ENCODE peak calls at places on chromosomes 1 and 21, in six cellular contexts. One of them, this sample, is unnamed. For H3K9me3, the result is how much of the 10 kb centered on the place peaks cover.

GRCh38 chr21:35540950-35541632 is 492.0 kb upstream of the RUNX1 start:
- DNase-seq in CD4-positive, CD25-positive, alpha-beta regulatory T cell: no peak
- DNase-seq in A673: no peak
- DNase-seq in CD4-positive, alpha-beta memory T cell: no peak
- DNase-seq in NT2/D1: no peak
- DNase-seq in heart right ventricle: no peak
- DNase-seq in this sample: no peak

GRCh38 chr1:100249537-100250257 is at the start of gene DBT:
- DNase-seq in CD4-positive, alpha-beta memory T cell: peak
- DNase-seq in heart right ventricle: peak
- DNase-seq in CD4-positive, CD25-positive, alpha-beta regulatory T cell: peak
- DNase-seq in NT2/D1: peak
- DNase-seq in A673: peak
- DNase-seq in this sample: peak

GRCh38 chr1:37926061-37926924 is 20.6 kb downstream of the INPP5B start:
- DNase-seq in CD4-positive, alpha-beta memory T cell: no peak
- DNase-seq in heart right ventricle: no peak
- DNase-seq in A673: no peak
- DNase-seq in NT2/D1: no peak
- DNase-seq in CD4-positive, CD25-positive, alpha-beta regulatory T cell: no peak
- DNase-seq in this sample: peak

GRCh38 chr1:65393345-65393744 is 27.1 kb upstream of the LEPR start:
- DNase-seq in CD4-positive, alpha-beta memory T cell: no peak
- DNase-seq in CD4-positive, CD25-positive, alpha-beta regulatory T cell: no peak
- DNase-seq in A673: no peak
- DNase-seq in NT2/D1: no peak
- DNase-seq in heart right ventricle: no peak
- DNase-seq in this sample: no peak

GRCh38 chr1:9058465-9058864 is 11.0 kb downstream of the SLC2A5 start:
- DNase-seq in CD4-positive, CD25-positive, alpha-beta regulatory T cell: no peak
- DNase-seq in heart right ventricle: no peak
- DNase-seq in NT2/D1: no peak
- DNase-seq in CD4-positive, alpha-beta memory T cell: no peak
- DNase-seq in A673: no peak
- DNase-seq in this sample: no peak

GRCh38 chr1:45340816-45341215 is 576 bp upstream of the MUTYH start:
- DNase-seq in NT2/D1: no peak
- DNase-seq in heart right ventricle: no peak
- DNase-seq in CD4-positive, CD25-positive, alpha-beta regulatory T cell: no peak
- DNase-seq in CD4-positive, alpha-beta memory T cell: peak
- DNase-seq in A673: peak
- DNase-seq in this sample: peak

GRCh38 chr1:14897080-14897449 is 256.5 kb upstream of the TMEM51 start:
- DNase-seq in A673: peak
- DNase-seq in CD4-positive, alpha-beta memory T cell: no peak
- DNase-seq in heart right ventricle: no peak
- DNase-seq in NT2/D1: no peak
- DNase-seq in CD4-positive, CD25-positive, alpha-beta regulatory T cell: no peak
- DNase-seq in this sample: peak

GRCh38 chr1:2505461-2505994 is 20.9 kb downstream of the PANK4 start:
- DNase-seq in CD4-positive, alpha-beta memory T cell: no peak
- DNase-seq in NT2/D1: no peak
- DNase-seq in CD4-positive, CD25-positive, alpha-beta regulatory T cell: no peak
- DNase-seq in heart right ventricle: no peak
- DNase-seq in A673: no peak
- DNase-seq in this sample: no peak

GRCh38 chr21:28986677-28987076 is 6.0 kb downstream of the LTN1 start:
- DNase-seq in A673: no peak
- DNase-seq in CD4-positive, CD25-positive, alpha-beta regulatory T cell: no peak
- DNase-seq in CD4-positive, alpha-beta memory T cell: no peak
- DNase-seq in heart right ventricle: no peak
- DNase-seq in NT2/D1: no peak
- DNase-seq in this sample: no peak

GRCh38 chr1:152520561-152521090 is 6.3 kb downstream of the CRCT1 start:
- DNase-seq in CD4-positive, alpha-beta memory T cell: no peak
- DNase-seq in heart right ventricle: no peak
- DNase-seq in A673: no peak
- DNase-seq in NT2/D1: no peak
- DNase-seq in CD4-positive, CD25-positive, alpha-beta regulatory T cell: no peak
- DNase-seq in this sample: no peak

GRCh38 chr1:155305881-155306391 is 2.7 kb upstream of the FDPS start:
- DNase-seq in NT2/D1: no peak
- DNase-seq in CD4-positive, alpha-beta memory T cell: no peak
- DNase-seq in heart right ventricle: no peak
- DNase-seq in CD4-positive, CD25-positive, alpha-beta regulatory T cell: no peak
- DNase-seq in A673: no peak
- DNase-seq in this sample: no peak

GRCh38 chr1:4636644-4637380 is 17.6 kb upstream of the AJAP1 start:
- DNase-seq in CD4-positive, alpha-beta memory T cell: no peak
- DNase-seq in A673: no peak
- DNase-seq in NT2/D1: no peak
- DNase-seq in heart right ventricle: no peak
- DNase-seq in CD4-positive, CD25-positive, alpha-beta regulatory T cell: no peak
- DNase-seq in this sample: no peak
- H3K9me3 ChIP-seq in CD4-positive, alpha-beta memory T cell: under half
- H3K9me3 ChIP-seq in A673: under half
- H3K9me3 ChIP-seq in NT2/D1: under half
- H3K9me3 ChIP-seq in heart right ventricle: under half
- H3K9me3 ChIP-seq in CD4-positive, CD25-positive, alpha-beta regulatory T cell: under half
- H3K9me3 ChIP-seq in this sample: under half

GRCh38 chr1:171346866-171347265 is 32.9 kb downstream of the FMO4 start:
- DNase-seq in CD4-positive, CD25-positive, alpha-beta regulatory T cell: no peak
- DNase-seq in heart right ventricle: no peak
- DNase-seq in NT2/D1: no peak
- DNase-seq in A673: peak
- DNase-seq in CD4-positive, alpha-beta memory T cell: no peak
- DNase-seq in this sample: no peak
- H3K4me3 ChIP-seq in CD4-positive, CD25-positive, alpha-beta regulatory T cell: no peak
- H3K4me3 ChIP-seq in heart right ventricle: no peak
- H3K4me3 ChIP-seq in NT2/D1: no peak
- H3K4me3 ChIP-seq in A673: no peak
- H3K4me3 ChIP-seq in CD4-positive, alpha-beta memory T cell: no peak
- H3K4me3 ChIP-seq in this sample: no peak

DNA sequence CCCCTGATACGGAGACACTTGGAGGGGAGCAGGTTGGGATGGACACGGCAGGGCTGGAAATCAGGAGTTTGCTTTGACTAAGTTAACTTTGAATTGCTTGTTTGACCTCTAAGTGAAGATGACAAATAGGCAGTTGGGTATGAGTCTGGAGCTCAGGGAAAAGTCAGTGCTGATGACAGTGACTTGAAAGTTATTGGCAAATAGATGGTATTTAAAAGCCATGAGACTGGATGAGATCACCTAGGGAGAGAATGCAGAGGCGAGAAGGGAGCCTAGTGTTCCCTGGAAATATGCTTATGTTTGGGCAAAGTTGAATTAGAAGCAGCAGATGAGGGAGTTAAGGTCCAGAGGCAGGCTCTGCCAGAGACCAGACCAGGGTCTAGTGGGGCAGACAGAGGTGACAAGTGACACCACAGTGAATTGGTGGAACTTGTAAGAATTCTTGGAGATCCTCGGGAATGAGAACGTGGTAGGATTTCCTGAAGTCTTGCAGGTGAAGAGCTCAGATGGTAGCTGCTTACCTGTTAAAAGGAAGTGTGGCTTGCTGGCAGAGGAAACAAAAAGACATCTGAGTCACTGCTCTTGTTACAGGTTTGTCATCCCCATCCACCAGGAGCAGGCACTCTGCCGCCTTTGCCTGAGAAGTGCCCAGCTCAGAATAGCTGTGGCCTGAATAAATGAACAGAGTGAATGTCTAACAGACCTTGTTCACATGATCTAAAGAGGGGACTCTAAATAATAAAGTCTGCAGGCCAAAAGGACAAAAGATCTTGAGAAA is 12.5 kb upstream of the ZSCAN20 start:
- DNase-seq in CD4-positive, CD25-positive, alpha-beta regulatory T cell: no peak
- DNase-seq in CD4-positive, alpha-beta memory T cell: no peak
- DNase-seq in heart right ventricle: no peak
- DNase-seq in A673: no peak
- DNase-seq in NT2/D1: no peak
- DNase-seq in this sample: no peak
- H3K9me3 ChIP-seq in CD4-positive, CD25-positive, alpha-beta regulatory T cell: under half
- H3K9me3 ChIP-seq in CD4-positive, alpha-beta memory T cell: under half
- H3K9me3 ChIP-seq in heart right ventricle: under half
- H3K9me3 ChIP-seq in A673: under half
- H3K9me3 ChIP-seq in NT2/D1: under half
- H3K9me3 ChIP-seq in this sample: under half

DNA sequence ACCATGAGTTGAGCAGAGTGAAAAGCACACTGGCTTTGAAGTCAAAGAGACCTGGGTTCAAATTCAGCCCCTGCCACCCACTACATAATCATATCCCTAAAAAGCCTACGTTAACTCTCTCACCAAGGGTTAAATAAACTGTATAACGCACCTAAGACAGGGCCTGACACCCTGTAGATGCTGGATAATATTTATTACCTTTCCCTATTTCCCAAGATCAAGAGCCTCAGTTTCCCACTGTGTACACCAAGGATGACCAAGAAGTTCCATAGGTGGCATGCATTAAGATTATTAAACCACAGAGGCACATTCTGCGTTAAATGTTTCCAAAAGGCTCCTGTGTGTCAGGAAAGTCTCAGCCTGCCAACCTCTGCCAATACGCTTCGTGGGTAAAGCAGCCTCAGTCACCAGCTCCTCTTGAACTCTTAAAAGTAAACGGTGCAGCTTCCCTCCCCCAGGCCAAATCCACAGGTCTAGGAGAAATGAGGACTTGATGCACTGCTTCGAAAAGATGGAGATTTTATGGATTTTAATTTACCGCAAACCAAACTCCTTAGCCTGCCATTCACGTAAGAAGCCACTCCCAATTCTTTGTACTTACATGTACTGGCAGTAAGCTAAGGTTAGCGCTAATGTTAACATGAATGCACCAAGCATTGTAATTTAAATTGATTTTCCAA is 2.7 kb downstream of the USP24 start:
- DNase-seq in CD4-positive, alpha-beta memory T cell: no peak
- DNase-seq in NT2/D1: no peak
- DNase-seq in heart right ventricle: no peak
- DNase-seq in CD4-positive, CD25-positive, alpha-beta regulatory T cell: no peak
- DNase-seq in A673: no peak
- DNase-seq in this sample: peak
- H3K4me3 ChIP-seq in CD4-positive, alpha-beta memory T cell: peak
- H3K4me3 ChIP-seq in NT2/D1: no peak
- H3K4me3 ChIP-seq in heart right ventricle: no peak
- H3K4me3 ChIP-seq in CD4-positive, CD25-positive, alpha-beta regulatory T cell: peak
- H3K4me3 ChIP-seq in A673: no peak
- H3K4me3 ChIP-seq in this sample: peak

GRCh38 chr1:81114191-81114590 is 686.5 kb upstream of the ADGRL2 start:
- DNase-seq in heart right ventricle: no peak
- DNase-seq in CD4-positive, alpha-beta memory T cell: no peak
- DNase-seq in A673: peak
- DNase-seq in NT2/D1: no peak
- DNase-seq in CD4-positive, CD25-positive, alpha-beta regulatory T cell: no peak
- DNase-seq in this sample: peak

GRCh38 chr1:81121324-81121723 is 679.4 kb upstream of the ADGRL2 start:
- DNase-seq in CD4-positive, CD25-positive, alpha-beta regulatory T cell: no peak
- DNase-seq in CD4-positive, alpha-beta memory T cell: no peak
- DNase-seq in NT2/D1: no peak
- DNase-seq in A673: peak
- DNase-seq in heart right ventricle: no peak
- DNase-seq in this sample: no peak

GRCh38 chr1:81118550-81118949 is 682.2 kb upstream of the ADGRL2 start:
- DNase-seq in NT2/D1: no peak
- DNase-seq in CD4-positive, alpha-beta memory T cell: no peak
- DNase-seq in heart right ventricle: no peak
- DNase-seq in A673: no peak
- DNase-seq in CD4-positive, CD25-positive, alpha-beta regulatory T cell: no peak
- DNase-seq in this sample: no peak

GRCh38 chr1:81115422-81115821 is 685.3 kb upstream of the ADGRL2 start:
- DNase-seq in CD4-positive, CD25-positive, alpha-beta regulatory T cell: no peak
- DNase-seq in A673: peak
- DNase-seq in heart right ventricle: no peak
- DNase-seq in CD4-positive, alpha-beta memory T cell: no peak
- DNase-seq in NT2/D1: no peak
- DNase-seq in this sample: no peak

GRCh38 chr1:81119319-81119718 is 681.4 kb upstream of the ADGRL2 start:
- DNase-seq in A673: no peak
- DNase-seq in CD4-positive, CD25-positive, alpha-beta regulatory T cell: no peak
- DNase-seq in heart right ventricle: no peak
- DNase-seq in CD4-positive, alpha-beta memory T cell: no peak
- DNase-seq in NT2/D1: no peak
- DNase-seq in this sample: no peak
- H3K9me3 ChIP-seq in A673: under half
- H3K9me3 ChIP-seq in CD4-positive, CD25-positive, alpha-beta regulatory T cell: under half
- H3K9me3 ChIP-seq in heart right ventricle: under half
- H3K9me3 ChIP-seq in CD4-positive, alpha-beta memory T cell: under half
- H3K9me3 ChIP-seq in NT2/D1: under half
- H3K9me3 ChIP-seq in this sample: under half

GRCh38 chr1:174165471-174166137 is 6.3 kb downstream of the RABGAP1L start:
- DNase-seq in A673: no peak
- DNase-seq in NT2/D1: no peak
- DNase-seq in CD4-positive, CD25-positive, alpha-beta regulatory T cell: no peak
- DNase-seq in CD4-positive, alpha-beta memory T cell: no peak
- DNase-seq in heart right ventricle: peak
- DNase-seq in this sample: no peak
- H3K4me3 ChIP-seq in A673: no peak
- H3K4me3 ChIP-seq in NT2/D1: no peak
- H3K4me3 ChIP-seq in CD4-positive, CD25-positive, alpha-beta regulatory T cell: no peak
- H3K4me3 ChIP-seq in CD4-positive, alpha-beta memory T cell: no peak
- H3K4me3 ChIP-seq in heart right ventricle: no peak
- H3K4me3 ChIP-seq in this sample: no peak

DNA sequence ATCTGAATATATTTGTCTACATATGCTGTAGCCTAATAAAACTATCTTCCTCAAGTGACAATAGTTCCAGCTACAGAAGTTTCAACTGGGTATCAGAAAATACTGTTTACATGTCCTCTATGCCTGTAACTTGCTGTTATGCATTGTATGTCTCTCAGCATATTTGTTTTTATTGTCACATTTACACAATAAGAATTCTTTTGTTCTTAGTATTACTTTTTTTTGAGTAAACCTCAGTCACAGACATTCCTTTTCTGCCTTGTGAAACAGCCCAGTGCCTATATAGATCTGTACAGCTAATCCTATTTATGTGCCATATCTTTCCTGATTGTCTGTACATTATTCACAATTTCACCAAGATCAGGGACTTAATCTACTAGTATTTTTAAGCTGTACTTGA is 565.2 kb downstream of the NEGR1 start:
- DNase-seq in A673: no peak
- DNase-seq in NT2/D1: no peak
- DNase-seq in CD4-positive, CD25-positive, alpha-beta regulatory T cell: no peak
- DNase-seq in heart right ventricle: no peak
- DNase-seq in CD4-positive, alpha-beta memory T cell: no peak
- DNase-seq in this sample: no peak
- H3K9me3 ChIP-seq in A673: under half
- H3K9me3 ChIP-seq in NT2/D1: under half
- H3K9me3 ChIP-seq in CD4-positive, CD25-positive, alpha-beta regulatory T cell: under half
- H3K9me3 ChIP-seq in heart right ventricle: under half
- H3K9me3 ChIP-seq in CD4-positive, alpha-beta memory T cell: under half
- H3K9me3 ChIP-seq in this sample: under half

DNA sequence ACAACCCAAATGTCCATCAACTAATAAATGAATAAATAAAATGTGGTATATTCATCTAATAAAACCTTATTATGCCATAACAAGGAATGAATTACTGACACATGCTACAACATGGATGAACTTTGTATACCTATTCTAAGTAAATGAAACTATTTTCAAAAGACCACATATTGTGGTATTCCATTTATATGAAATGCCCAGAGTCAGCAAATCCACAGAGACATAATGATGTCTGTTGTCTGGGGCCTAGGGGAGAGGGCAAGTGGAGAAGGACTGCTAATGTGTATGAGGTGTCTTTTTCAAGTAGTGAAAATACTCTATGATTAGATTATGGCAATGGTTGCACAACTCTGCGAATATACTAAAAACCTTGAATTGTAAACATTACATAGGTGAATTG is 464.1 kb downstream of the NUF2 start:
- DNase-seq in heart right ventricle: no peak
- DNase-seq in A673: no peak
- DNase-seq in CD4-positive, alpha-beta memory T cell: no peak
- DNase-seq in NT2/D1: no peak
- DNase-seq in CD4-positive, CD25-positive, alpha-beta regulatory T cell: no peak
- DNase-seq in this sample: no peak
- H3K4me3 ChIP-seq in heart right ventricle: no peak
- H3K4me3 ChIP-seq in A673: no peak
- H3K4me3 ChIP-seq in CD4-positive, alpha-beta memory T cell: no peak
- H3K4me3 ChIP-seq in NT2/D1: no peak
- H3K4me3 ChIP-seq in CD4-positive, CD25-positive, alpha-beta regulatory T cell: no peak
- H3K4me3 ChIP-seq in this sample: no peak